ENCODE peak calls at places on chromosomes 6 and 20, in five cellular contexts. One of them, this sample, is unnamed.

GRCh38 chr6:75230484-75231325 is 12.9 kb downstream of the COX7A2 start:
- DNase-seq in ascending aorta: no peak
- DNase-seq in fibroblast of the aortic adventitia: peak; percentile 78
- DNase-seq in endothelial cell: peak; percentile 48
- DNase-seq in chondrocyte: no peak
- DNase-seq in this sample: peak; percentile 63

GRCh38 chr6:98894810-98895209 is 52.9 kb downstream of the FBXL4 start:
- DNase-seq in ascending aorta: no peak
- DNase-seq in fibroblast of the aortic adventitia: peak; percentile 22
- DNase-seq in endothelial cell: no peak
- DNase-seq in chondrocyte: no peak
- DNase-seq in this sample: peak; percentile 17

GRCh38 chr6:34549056-34549803 is 6.9 kb downstream of the SPDEF start:
- DNase-seq in ascending aorta: no peak
- DNase-seq in fibroblast of the aortic adventitia: no peak
- DNase-seq in endothelial cell: no peak
- DNase-seq in chondrocyte: no peak
- DNase-seq in this sample: peak; percentile 71

GRCh38 chr6:26388014-26388413 is 5.1 kb downstream of the BTN2A2 start:
- DNase-seq in ascending aorta: no peak
- DNase-seq in fibroblast of the aortic adventitia: no peak
- DNase-seq in endothelial cell: no peak
- DNase-seq in chondrocyte: no peak
- DNase-seq in this sample: no peak

GRCh38 chr6:11428895-11429294 is 108.7 kb upstream of the TMEM170B start:
- DNase-seq in ascending aorta: no peak
- DNase-seq in fibroblast of the aortic adventitia: no peak
- DNase-seq in endothelial cell: no peak
- DNase-seq in chondrocyte: no peak
- DNase-seq in this sample: peak; percentile 20

GRCh38 chr6:75528423-75528822 is 34.8 kb upstream of the FILIP1 start:
- DNase-seq in ascending aorta: no peak
- DNase-seq in fibroblast of the aortic adventitia: peak; percentile 65
- DNase-seq in endothelial cell: no peak
- DNase-seq in chondrocyte: no peak
- DNase-seq in this sample: peak; percentile 3

GRCh38 chr6:27863962-27864905 is 48.0 kb downstream of the OR2B2 start:
- DNase-seq in ascending aorta: no peak
- DNase-seq in fibroblast of the aortic adventitia: peak; percentile 17
- DNase-seq in endothelial cell: no peak
- DNase-seq in chondrocyte: no peak
- DNase-seq in this sample: peak; percentile 22

GRCh38 chr6:69232506-69233194 is 564.2 kb downstream of the LMBRD1 start:
- DNase-seq in ascending aorta: no peak
- DNase-seq in fibroblast of the aortic adventitia: peak; percentile 55
- DNase-seq in endothelial cell: peak; percentile 89
- DNase-seq in chondrocyte: peak; percentile 94
- DNase-seq in this sample: peak; percentile 75

GRCh38 chr20:50399003-50399916 is 110.9 kb upstream of the PTPN1 start:
- DNase-seq in ascending aorta: peak; percentile 78
- DNase-seq in fibroblast of the aortic adventitia: no peak
- DNase-seq in endothelial cell: no peak
- DNase-seq in chondrocyte: no peak
- DNase-seq in this sample: no peak

GRCh38 chr6:5361371-5361770 is 100.1 kb downstream of the FARS2 start:
- DNase-seq in ascending aorta: no peak
- DNase-seq in fibroblast of the aortic adventitia: peak; percentile 92
- DNase-seq in endothelial cell: no peak
- DNase-seq in chondrocyte: no peak
- DNase-seq in this sample: peak; percentile 10

GRCh38 chr6:29995346-29995777 is 53.0 kb downstream of the HLA-A start:
- DNase-seq in ascending aorta: no peak
- DNase-seq in fibroblast of the aortic adventitia: peak; percentile 45
- DNase-seq in endothelial cell: no peak
- DNase-seq in chondrocyte: no peak
- DNase-seq in this sample: peak; percentile 69

GRCh38 chr20:1810926-1811620 is 84.1 kb upstream of the SIRPA start:
- DNase-seq in ascending aorta: no peak
- DNase-seq in fibroblast of the aortic adventitia: peak; percentile 42
- DNase-seq in endothelial cell: no peak
- DNase-seq in chondrocyte: no peak
- DNase-seq in this sample: no peak

GRCh38 chr20:32359633-32360332 is 1.7 kb downstream of the ASXL1 start:
- DNase-seq in ascending aorta: no peak
- DNase-seq in fibroblast of the aortic adventitia: peak; percentile 40
- DNase-seq in endothelial cell: no peak
- DNase-seq in chondrocyte: no peak
- DNase-seq in this sample: no peak

GRCh38 chr6:113636357-113636824 is 220.8 kb upstream of the MARCKS start:
- DNase-seq in ascending aorta: no peak
- DNase-seq in fibroblast of the aortic adventitia: peak; percentile 39
- DNase-seq in endothelial cell: no peak
- DNase-seq in chondrocyte: no peak
- DNase-seq in this sample: peak; percentile 44

GRCh38 chr6:53641348-53641747 is 24.2 kb downstream of the KLHL31 start:
- DNase-seq in ascending aorta: no peak
- DNase-seq in fibroblast of the aortic adventitia: no peak
- DNase-seq in endothelial cell: no peak
- DNase-seq in chondrocyte: no peak
- DNase-seq in this sample: no peak

GRCh38 chr6:134739299-134740090 is 210.4 kb downstream of the ALDH8A1 start:
- DNase-seq in ascending aorta: no peak
- DNase-seq in fibroblast of the aortic adventitia: peak; percentile 30
- DNase-seq in endothelial cell: no peak
- DNase-seq in chondrocyte: no peak
- DNase-seq in this sample: peak; percentile 84

GRCh38 chr6:169986171-169986847 is 234.9 kb downstream of the ERMARD start:
- DNase-seq in ascending aorta: no peak
- DNase-seq in fibroblast of the aortic adventitia: no peak
- DNase-seq in endothelial cell: no peak
- DNase-seq in chondrocyte: peak; percentile 74
- DNase-seq in this sample: no peak

GRCh38 chr20:14643146-14643545 is 305.7 kb upstream of the FLRT3 start:
- DNase-seq in ascending aorta: no peak
- DNase-seq in fibroblast of the aortic adventitia: no peak
- DNase-seq in endothelial cell: no peak
- DNase-seq in chondrocyte: no peak
- DNase-seq in this sample: no peak

GRCh38 chr6:4939241-4939640 is 64.6 kb downstream of the RPP40 start:
- DNase-seq in ascending aorta: no peak
- DNase-seq in fibroblast of the aortic adventitia: no peak
- DNase-seq in endothelial cell: no peak
- DNase-seq in chondrocyte: no peak
- DNase-seq in this sample: no peak

GRCh38 chr6:14582731-14583130 is 465.2 kb downstream of the CD83 start:
- DNase-seq in ascending aorta: no peak
- DNase-seq in fibroblast of the aortic adventitia: no peak
- DNase-seq in endothelial cell: no peak
- DNase-seq in chondrocyte: no peak
- DNase-seq in this sample: no peak

GRCh38 chr6:150412221-150412620 is 43.4 kb downstream of the IYD start:
- DNase-seq in ascending aorta: no peak
- DNase-seq in fibroblast of the aortic adventitia: no peak
- DNase-seq in endothelial cell: no peak
- DNase-seq in chondrocyte: no peak
- DNase-seq in this sample: no peak

GRCh38 chr6:161313940-161314509 is 40.2 kb upstream of the AGPAT4 start:
- DNase-seq in ascending aorta: no peak
- DNase-seq in fibroblast of the aortic adventitia: no peak
- DNase-seq in endothelial cell: no peak
- DNase-seq in chondrocyte: no peak
- DNase-seq in this sample: no peak

GRCh38 chr20:40892642-40893041 is 136.0 kb upstream of the TOP1 start:
- DNase-seq in ascending aorta: no peak
- DNase-seq in fibroblast of the aortic adventitia: no peak
- DNase-seq in endothelial cell: no peak
- DNase-seq in chondrocyte: no peak
- DNase-seq in this sample: no peak

GRCh38 chr6:5331860-5332442 is 70.6 kb downstream of the FARS2 start:
- DNase-seq in ascending aorta: no peak
- DNase-seq in fibroblast of the aortic adventitia: no peak
- DNase-seq in endothelial cell: no peak
- DNase-seq in chondrocyte: no peak
- DNase-seq in this sample: no peak

GRCh38 chr6:168277274-168277669 is 42.3 kb downstream of the DACT2 start:
- DNase-seq in ascending aorta: no peak
- DNase-seq in fibroblast of the aortic adventitia: no peak
- DNase-seq in endothelial cell: no peak
- DNase-seq in chondrocyte: no peak
- DNase-seq in this sample: no peak

GRCh38 chr6:2053691-2054090 is 191.7 kb downstream of the GMDS start:
- DNase-seq in ascending aorta: no peak
- DNase-seq in fibroblast of the aortic adventitia: no peak
- DNase-seq in endothelial cell: no peak
- DNase-seq in chondrocyte: no peak
- DNase-seq in this sample: no peak

GRCh38 chr6:33770116-33770832 is 18.7 kb downstream of the LEMD2 start:
- DNase-seq in ascending aorta: no peak
- DNase-seq in fibroblast of the aortic adventitia: no peak
- DNase-seq in endothelial cell: no peak
- DNase-seq in chondrocyte: no peak
- DNase-seq in this sample: no peak

GRCh38 chr20:17610566-17611289 is 40.9 kb downstream of the DSTN start:
- DNase-seq in ascending aorta: no peak
- DNase-seq in fibroblast of the aortic adventitia: no peak
- DNase-seq in endothelial cell: no peak
- DNase-seq in chondrocyte: peak; percentile 90
- DNase-seq in this sample: peak; percentile 62

GRCh38 chr6:126721581-126722145 is 381.7 kb downstream of the CENPW start:
- DNase-seq in ascending aorta: no peak
- DNase-seq in fibroblast of the aortic adventitia: peak; percentile 97
- DNase-seq in endothelial cell: no peak
- DNase-seq in chondrocyte: no peak
- DNase-seq in this sample: peak; percentile 95

GRCh38 chr6:32058511-32058963 is 20.3 kb downstream of the CYP21A2 start:
- DNase-seq in ascending aorta: no peak
- DNase-seq in fibroblast of the aortic adventitia: peak; percentile 66
- DNase-seq in endothelial cell: no peak
- DNase-seq in chondrocyte: no peak
- DNase-seq in this sample: no peak

GRCh38 chr20:17488916-17489600 is 42.1 kb downstream of the BFSP1 start:
- DNase-seq in ascending aorta: no peak
- DNase-seq in fibroblast of the aortic adventitia: no peak
- DNase-seq in endothelial cell: no peak
- DNase-seq in chondrocyte: no peak
- DNase-seq in this sample: no peak

DNA sequence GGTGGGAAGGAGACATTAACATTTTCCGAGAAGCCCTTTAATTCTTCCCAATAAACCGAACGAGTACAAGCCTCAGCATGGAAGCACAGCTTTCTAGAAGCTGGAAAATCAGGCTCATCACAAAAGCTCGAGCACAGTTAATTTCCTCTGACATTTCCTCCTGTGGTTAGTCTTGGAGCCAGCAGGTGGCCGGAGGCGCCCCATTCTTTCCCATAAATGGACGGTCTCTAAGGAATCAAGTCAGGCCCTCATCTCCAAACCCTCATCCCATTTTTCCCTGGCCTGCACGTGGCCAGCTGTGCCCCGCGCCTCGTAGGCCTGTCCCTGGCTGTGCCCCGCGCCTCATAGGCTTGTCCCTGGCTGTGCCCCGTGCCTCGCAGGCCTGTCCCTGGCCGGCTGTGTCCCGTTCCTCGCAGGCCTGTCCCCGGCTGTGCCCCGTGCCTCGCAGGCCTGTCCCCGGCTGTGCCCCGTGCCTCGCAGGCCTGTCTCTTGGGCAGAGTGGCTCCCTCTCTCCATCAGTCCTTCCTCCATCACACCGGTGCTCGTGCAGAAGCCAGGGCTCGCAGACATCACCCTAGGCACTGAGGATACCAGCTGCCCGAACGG is 19.7 kb upstream of the NTSR1 start:
- DNase-seq in ascending aorta: no peak
- DNase-seq in fibroblast of the aortic adventitia: no peak
- DNase-seq in endothelial cell: no peak
- DNase-seq in chondrocyte: no peak
- DNase-seq in this sample: peak; percentile 39
- TF ChIP-seq CTCF in ascending aorta: no peak
- TF ChIP-seq CTCF in fibroblast of the aortic adventitia: no peak
- TF ChIP-seq CTCF in endothelial cell: peak; percentile 19
- TF ChIP-seq CTCF in chondrocyte: peak; percentile 48
- TF ChIP-seq CTCF in this sample: peak; percentile 35

GRCh38 chr6:24753545-24753944 is 21.2 kb upstream of the GMNN start:
- DNase-seq in ascending aorta: no peak
- DNase-seq in fibroblast of the aortic adventitia: no peak
- DNase-seq in endothelial cell: no peak
- DNase-seq in chondrocyte: no peak
- DNase-seq in this sample: no peak

GRCh38 chr6:24749292-24749691 is 25.4 kb upstream of the GMNN start:
- DNase-seq in ascending aorta: no peak
- DNase-seq in fibroblast of the aortic adventitia: no peak
- DNase-seq in endothelial cell: no peak
- DNase-seq in chondrocyte: no peak
- DNase-seq in this sample: no peak

GRCh38 chr6:24755284-24755683 is 19.5 kb upstream of the GMNN start:
- DNase-seq in ascending aorta: no peak
- DNase-seq in fibroblast of the aortic adventitia: no peak
- DNase-seq in endothelial cell: no peak
- DNase-seq in chondrocyte: no peak
- DNase-seq in this sample: no peak

GRCh38 chr6:24752917-24753486 is 21.7 kb upstream of the GMNN start:
- DNase-seq in ascending aorta: no peak
- DNase-seq in fibroblast of the aortic adventitia: peak; percentile 8
- DNase-seq in endothelial cell: no peak
- DNase-seq in chondrocyte: no peak
- DNase-seq in this sample: peak; percentile 12

GRCh38 chr6:24752503-24752902 is 22.2 kb upstream of the GMNN start:
- DNase-seq in ascending aorta: no peak
- DNase-seq in fibroblast of the aortic adventitia: no peak
- DNase-seq in endothelial cell: no peak
- DNase-seq in chondrocyte: no peak
- DNase-seq in this sample: no peak
- TF ChIP-seq CTCF in ascending aorta: no peak
- TF ChIP-seq CTCF in fibroblast of the aortic adventitia: no peak
- TF ChIP-seq CTCF in endothelial cell: no peak
- TF ChIP-seq CTCF in chondrocyte: no peak
- TF ChIP-seq CTCF in this sample: no peak

DNA sequence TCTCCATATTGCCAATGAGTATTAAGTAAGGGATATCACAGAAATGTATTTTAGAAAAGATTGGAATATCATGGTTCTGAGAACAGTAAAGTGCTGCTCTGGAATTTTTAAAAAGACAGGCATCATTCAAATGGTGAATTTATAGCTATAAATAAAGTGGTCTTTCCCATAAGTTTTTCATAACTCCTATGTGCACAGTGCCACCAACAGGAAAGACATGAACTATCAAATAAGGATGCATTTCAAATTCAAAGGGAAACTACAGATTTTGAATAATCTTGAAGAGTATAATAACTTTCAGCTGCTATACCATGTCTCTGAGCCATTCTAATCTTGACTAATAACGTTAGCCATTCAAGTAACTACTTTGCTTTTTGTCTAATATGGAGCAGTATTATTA is 456.8 kb upstream of the GJE1 start:
- DNase-seq in ascending aorta: no peak
- DNase-seq in fibroblast of the aortic adventitia: peak; percentile 36
- DNase-seq in endothelial cell: no peak
- DNase-seq in chondrocyte: no peak
- DNase-seq in this sample: peak; percentile 6
- TF ChIP-seq CTCF in ascending aorta: peak; percentile 34
- TF ChIP-seq CTCF in fibroblast of the aortic adventitia: peak; percentile 36
- TF ChIP-seq CTCF in endothelial cell: no peak
- TF ChIP-seq CTCF in chondrocyte: peak; percentile 86
- TF ChIP-seq CTCF in this sample: peak; percentile 31

GRCh38 chr6:73308712-73309533 is 45.2 kb downstream of the DPPA5 start:
- DNase-seq in ascending aorta: no peak
- DNase-seq in fibroblast of the aortic adventitia: peak; percentile 39
- DNase-seq in endothelial cell: peak; percentile 11
- DNase-seq in chondrocyte: no peak
- DNase-seq in this sample: peak; percentile 32
- TF ChIP-seq CTCF in ascending aorta: no peak
- TF ChIP-seq CTCF in fibroblast of the aortic adventitia: peak; percentile 4
- TF ChIP-seq CTCF in endothelial cell: no peak
- TF ChIP-seq CTCF in chondrocyte: peak; percentile 64
- TF ChIP-seq CTCF in this sample: peak; percentile 24

This sample was measured in epithelial cell of esophagus.